ENCODE peak calls at places on chromosome 14, in eight cellular contexts. E is Panc1, P is stomach, Q is MCF 10A, B is GM13977, O is sigmoid colon, R is endothelial cell, I is GM12878. D is an unnamed sample.

GRCh38 chr14:45610303-45610702 is 357.3 kb upstream of the MIS18BP1 start:
- DNase-seq in E (no peak), O (no peak), B (no peak), P (no peak), Q (peak; percentile 35), I (no peak), R (no peak), D (no peak)

GRCh38 chr14:24403294-24404013 is 4.7 kb downstream of the NYNRIN start:
- DNase-seq in O (peak; percentile 85), Q (no peak), P (peak; percentile 24), I (no peak), B (no peak), R (no peak), E (no peak), D (no peak)

GRCh38 chr14:82796081-82796480 is 1262.4 kb upstream of the SEL1L start:
- DNase-seq in B (no peak), O (no peak), Q (no peak), E (no peak), R (no peak), I (no peak), P (no peak), D (no peak)

GRCh38 chr14:53979747-53980642 is 23.4 kb upstream of the BMP4 start:
- DNase-seq in Q (peak; percentile 78), P (no peak), R (no peak), O (peak; percentile 80), B (no peak), I (no peak), E (no peak), D (no peak)

GRCh38 chr14:99467338-99468075 is 13.2 kb downstream of the SETD3 start:
- DNase-seq in O (no peak), Q (no peak), P (no peak), R (no peak), B (no peak), I (no peak), E (no peak), D (no peak)

GRCh38 chr14:102554835-102555819 is 37.3 kb upstream of the RCOR1 start:
- DNase-seq in I (no peak), P (peak; percentile 53), O (no peak), E (no peak), Q (no peak), R (peak; percentile 44), B (peak; percentile 84), D (no peak)

GRCh38 chr14:35234007-35234406 is 58.2 kb upstream of the PSMA6 start:
- DNase-seq in R (no peak), E (no peak), Q (peak; percentile 62), B (no peak), I (no peak), P (no peak), O (no peak), D (no peak)

GRCh38 chr14:91229005-91229382 is 15.5 kb downstream of the GPR68 start:
- DNase-seq in O (no peak), B (no peak), P (no peak), Q (no peak), E (no peak), R (no peak), I (no peak), D (no peak)

GRCh38 chr14:61280526-61281185 is 482 bp downstream of the TMEM30B start:
- DNase-seq in O (no peak), P (peak; percentile 74), E (no peak), B (peak; percentile 76), R (peak; percentile 76), Q (no peak), I (no peak), D (no peak)

GRCh38 chr14:66284346-66284745 is 201.8 kb upstream of the CCDC196 start:
- DNase-seq in Q (peak; percentile 20), B (no peak), O (no peak), P (no peak), E (no peak), R (no peak), I (no peak), D (no peak)

GRCh38 chr14:68633131-68633991 is 159.5 kb downstream of the ZFP36L1 start:
- DNase-seq in O (peak; percentile 80), Q (peak; percentile 49), R (no peak), B (no peak), E (no peak), P (no peak), I (no peak), D (no peak)

GRCh38 chr14:72788255-72788654 is 105.6 kb downstream of the DPF3 start:
- DNase-seq in Q (no peak), O (no peak), I (no peak), P (no peak), B (no peak), E (no peak), R (no peak), D (no peak)

GRCh38 chr14:90383731-90384542 is 12.9 kb upstream of the CALM1 start:
- DNase-seq in P (peak; percentile 71), R (peak; percentile 69), Q (no peak), O (peak; percentile 85), E (no peak), I (no peak), B (peak; percentile 38), D (no peak)

GRCh38 chr14:36346052-36346451 is 25.6 kb upstream of the MBIP start:
- DNase-seq in P (no peak), B (no peak), R (no peak), E (no peak), Q (no peak), O (no peak), I (no peak), D (no peak)

GRCh38 chr14:28142400-28143015 is 624.1 kb upstream of the FOXG1 start:
- DNase-seq in E (no peak), B (no peak), I (no peak), O (no peak), Q (peak; percentile 44), P (no peak), R (no peak), D (no peak)

GRCh38 chr14:54672181-54672580 is 105.3 kb downstream of the SAMD4A start:
- DNase-seq in E (no peak), I (no peak), O (no peak), Q (no peak), R (no peak), P (no peak), B (no peak), D (no peak)

GRCh38 chr14:23175823-23176222 is 7.6 kb downstream of the SLC7A8 start:
- DNase-seq in R (no peak), I (no peak), O (no peak), B (no peak), E (no peak), P (no peak), Q (peak; percentile 73), D (no peak)

GRCh38 chr14:41986083-41986645 is 379.5 kb downstream of the LRFN5 start:
- DNase-seq in R (no peak), O (no peak), B (no peak), P (no peak), I (no peak), E (no peak), Q (no peak), D (no peak)

GRCh38 chr14:56891226-56891625 is 80.9 kb upstream of the OTX2 start:
- DNase-seq in O (no peak), P (no peak), Q (no peak), E (no peak), I (no peak), B (no peak), R (no peak), D (no peak)

GRCh38 chr14:64440494-64440893 is 24.8 kb upstream of the AKAP5 start:
- DNase-seq in O (no peak), P (no peak), E (no peak), Q (no peak), R (no peak), I (no peak), B (no peak), D (no peak)

DNA sequence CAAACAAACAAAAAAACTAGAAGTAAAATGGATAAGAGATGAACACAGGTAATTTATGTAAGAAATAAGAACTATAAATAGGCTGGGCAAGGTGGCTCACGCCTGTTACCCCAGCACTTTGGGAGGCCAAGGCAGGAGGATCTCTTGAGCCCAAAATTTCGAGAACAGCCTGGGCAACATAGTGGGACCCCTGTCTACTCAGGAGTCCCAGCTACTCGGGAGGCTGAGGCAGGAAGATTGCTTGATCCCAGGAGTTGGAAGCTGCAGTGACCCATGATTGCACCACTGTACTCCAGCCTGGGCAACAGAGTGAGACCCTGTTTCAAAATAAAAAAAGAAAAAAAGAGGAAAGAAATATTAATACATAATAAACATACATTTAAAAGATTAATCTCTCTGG is 22.7 kb upstream of the ABCD4 start:
- DNase-seq in B (no peak), I (no peak), Q (no peak), E (no peak), P (no peak), O (no peak), R (no peak), D (peak; percentile 7)
- TF ChIP-seq CTCF in B (no peak), I (no peak), Q (no peak), E (no peak), P (no peak), O (no peak), R (no peak), D (no peak)

DNA sequence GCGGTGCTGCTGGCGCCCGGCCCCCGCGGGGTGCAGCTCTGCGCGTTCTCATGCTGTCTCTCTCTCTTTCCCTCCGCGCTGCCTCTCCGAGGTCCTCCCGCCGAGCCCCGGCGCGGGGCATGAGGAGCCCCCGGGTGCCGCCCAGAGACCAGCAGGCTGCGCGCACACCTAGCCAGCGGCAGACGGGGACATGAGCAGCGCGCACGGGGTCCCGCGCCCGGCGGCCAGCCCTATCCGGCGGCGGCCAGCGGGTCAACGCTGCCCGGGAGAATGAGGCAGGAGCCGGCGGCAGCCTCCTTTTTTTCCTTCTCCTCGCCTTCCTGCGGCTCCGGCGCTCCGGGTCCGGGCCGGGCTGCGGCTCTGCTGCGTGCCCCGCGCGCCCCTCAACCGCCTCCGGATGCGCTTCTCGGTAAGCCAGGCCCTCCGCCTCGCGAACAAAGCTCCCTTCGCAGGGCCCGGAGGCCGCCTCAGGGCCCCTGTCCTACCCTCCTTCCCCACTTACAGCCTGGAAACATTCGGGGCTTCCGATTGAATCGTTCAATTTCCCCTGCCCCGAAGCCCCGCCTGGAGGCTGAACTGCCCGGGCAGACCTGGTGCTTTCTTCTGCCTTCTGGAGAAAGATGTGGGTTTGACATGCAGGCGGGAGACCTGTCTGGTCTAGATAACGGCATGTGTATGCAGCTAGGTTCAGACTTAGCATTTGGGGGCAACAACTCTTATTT is at the start of gene TUNAR:
- DNase-seq in P (no peak), E (no peak), I (no peak), B (no peak), Q (no peak), R (peak; percentile 77), O (no peak), D (no peak)
- TF ChIP-seq CTCF in P (no peak), E (no peak), I (no peak), B (no peak), Q (no peak), R (peak; percentile 21), O (no peak), D (peak; percentile 4)

GRCh38 chr14:75591331-75591946 is 13.0 kb downstream of the FLVCR2 start:
- DNase-seq in E (no peak), B (no peak), R (no peak), O (peak; percentile 30), I (no peak), Q (no peak), P (no peak), D (no peak)
- TF ChIP-seq CTCF in E (no peak), B (no peak), R (no peak), O (no peak), I (no peak), Q (no peak), P (no peak), D (peak; percentile 22)

DNA sequence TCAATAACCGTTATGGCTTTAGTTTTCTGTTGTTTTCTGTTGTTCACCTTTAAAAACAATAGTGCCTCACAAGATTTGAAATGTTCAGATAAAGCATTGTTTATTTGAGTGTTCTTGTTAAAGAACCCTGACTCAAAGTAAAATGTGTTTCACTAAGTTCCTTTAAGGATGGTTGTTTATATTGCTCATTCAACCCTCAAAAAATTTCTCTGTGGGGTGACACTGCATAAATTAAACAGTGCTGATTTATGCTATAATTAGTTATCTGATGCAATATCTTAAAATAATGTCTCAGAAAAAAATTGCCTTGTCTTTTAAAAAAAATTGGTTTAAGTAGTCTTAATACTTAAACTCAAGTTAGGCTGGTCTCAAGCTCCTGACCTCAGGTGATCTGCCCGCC is 775.1 kb downstream of the FLRT2 start:
- DNase-seq in P (no peak), R (no peak), B (no peak), O (no peak), E (no peak), Q (no peak), I (no peak), D (no peak)
- TF ChIP-seq CTCF in P (no peak), R (no peak), B (no peak), O (no peak), E (no peak), Q (no peak), I (no peak), D (no peak)